ENCODE peak calls at places on chromosomes 3 and 15, in four cellular contexts. D is IMR-90, Z is Peyer's patch, X is spleen. C is an unnamed sample.

GRCh38 chr15:68620721-68621528 is 42.1 kb downstream of the CORO2B start:
- DNase-seq in X (no peak), D (peak; percentile 98), Z (no peak), C (peak; percentile 93)

GRCh38 chr15:70039917-70040316 is 57.8 kb downstream of the TLE3 start:
- DNase-seq in Z (no peak), D (no peak), X (no peak), C (no peak)

GRCh38 chr15:43769584-43770228 is 7.1 kb downstream of the ELL3 start:
- DNase-seq in D (peak; percentile 64), X (no peak), Z (peak; percentile 72), C (peak; percentile 79)

GRCh38 chr15:66774001-66774814 is 72.2 kb downstream of the SMAD6 start:
- DNase-seq in D (peak; percentile 64), X (peak; percentile 88), Z (peak; percentile 44), C (peak; percentile 89)

GRCh38 chr3:183745300-183746098 is 47.9 kb downstream of the YEATS2 start:
- DNase-seq in Z (no peak), D (peak; percentile 38), X (no peak), C (no peak)

GRCh38 chr15:65663521-65663920 is 41.8 kb downstream of the SLC24A1 start:
- DNase-seq in Z (peak; percentile 25), D (no peak), X (no peak), C (no peak)

GRCh38 chr3:12938258-12938711 is 96.9 kb upstream of the RPL32 start:
- DNase-seq in D (peak; percentile 57), X (no peak), Z (no peak), C (peak; percentile 26)

GRCh38 chr3:45994661-45995369 is 809 bp downstream of the FYCO1 start:
- DNase-seq in X (peak; percentile 76), Z (peak; percentile 57), D (no peak), C (no peak)

GRCh38 chr15:94042163-94042954 is 189.0 kb upstream of the MCTP2 start:
- DNase-seq in D (peak; percentile 68), Z (no peak), X (no peak), C (no peak)

GRCh38 chr3:126365351-126366274 is 8.4 kb upstream of the KLF15 start:
- DNase-seq in Z (no peak), X (peak; percentile 56), D (no peak), C (no peak)

GRCh38 chr3:4837405-4837804 is 141.8 kb upstream of the BHLHE40 start:
- DNase-seq in X (no peak), D (no peak), Z (no peak), C (no peak)

GRCh38 chr3:9912294-9912935 is 4.5 kb upstream of the IL17RC start:
- DNase-seq in X (no peak), Z (no peak), D (peak; percentile 82), C (no peak)

GRCh38 chr3:103786296-103786695 is 1351.5 kb downstream of the ZPLD1 start:
- DNase-seq in Z (no peak), D (no peak), X (no peak), C (no peak)

GRCh38 chr3:171956372-171957104 is 82.8 kb upstream of the FNDC3B start:
- DNase-seq in X (no peak), D (no peak), Z (no peak), C (no peak)

GRCh38 chr3:112813723-112814171 is 32.9 kb downstream of the CD200R1L start:
- DNase-seq in X (peak; percentile 79), Z (peak; percentile 34), D (peak; percentile 62), C (peak; percentile 15)

GRCh38 chr3:34683851-34684250 is 885.4 kb downstream of the PDCD6IP start:
- DNase-seq in X (no peak), D (peak; percentile 11), Z (peak; percentile 29), C (peak; percentile 30)

GRCh38 chr3:25589783-25590258 is 74.9 kb downstream of the TOP2B start:
- DNase-seq in Z (no peak), X (no peak), D (no peak), C (no peak)

GRCh38 chr3:47705391-47705790 is 76.3 kb downstream of the SMARCC1 start:
- DNase-seq in D (no peak), X (no peak), Z (no peak), C (no peak)

GRCh38 chr3:47701388-47701787 is 80.3 kb downstream of the SMARCC1 start:
- DNase-seq in Z (no peak), D (no peak), X (no peak), C (no peak)
- H3K27me3 ChIP-seq in Z (no peaks in the 10 kb centered on the region), D (no peaks in the 10 kb centered on the region), X (no peaks in the 10 kb centered on the region), C (no peaks in the 10 kb centered on the region)

GRCh38 chr3:190585771-190586630 is 72.1 kb downstream of the IL1RAP start:
- DNase-seq in X (no peak), D (peak; percentile 95), Z (no peak), C (no peak)
- TF ChIP-seq POLR2A in X (no peak), D (no peak), Z (no peak), C (no peak)

DNA sequence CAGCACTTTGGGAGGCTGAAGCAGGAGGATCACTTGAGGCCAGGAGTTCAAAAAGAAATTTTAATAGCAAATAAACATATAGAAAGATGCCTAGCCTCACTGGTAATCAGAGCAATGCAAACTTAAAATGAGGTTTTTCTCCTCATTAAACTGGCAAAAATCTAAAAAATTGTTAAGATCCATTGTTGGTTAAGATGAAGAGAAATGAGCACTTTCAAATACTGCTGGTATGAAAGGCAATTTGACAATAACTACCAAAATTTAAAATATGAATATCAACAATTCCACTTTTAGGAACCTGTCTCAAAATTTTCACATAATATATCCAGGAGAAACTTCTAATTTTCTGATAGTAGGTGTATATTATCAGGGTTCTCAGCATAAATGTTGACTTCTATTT is 100.6 kb upstream of the CTDSPL start:
- DNase-seq in Z (no peak), X (no peak), D (no peak), C (no peak)
- H3K27me3 ChIP-seq in Z (no peaks in the 10 kb centered on the region), X (no peaks in the 10 kb centered on the region), D (peaks cover 32% of the 10 kb centered on the region), C (no peaks in the 10 kb centered on the region)

GRCh38 chr15:32840481-32841245 is 122.9 kb downstream of the GREM1 start:
- DNase-seq in Z (no peak), X (no peak), D (peak; percentile 80), C (no peak)
- TF ChIP-seq POLR2A in Z (no peak), X (no peak), D (peak; percentile 56), C (no peak)

C was measured in tibial nerve.